ENCODE peak calls at places on chromosome 7, in ten cellular contexts. L is breast epithelium, E is HL-60, F is GM12891, X is Panc1, O is K562, P is sigmoid colon, G is spleen, I is GM12892, R is H1. N is an unnamed sample.

GRCh38 chr7:16603633-16604032 is 41.9 kb downstream of the ANKMY2 start:
- DNase-seq in R (no peak), G (no peak), P (no peak), X (no peak), O (no peak), I (no peak), L (no peak), E (no peak), F (no peak), N (no peak)

GRCh38 chr7:138000081-138000701 is 1.7 kb downstream of the CREB3L2 start:
- DNase-seq in P (peak; percentile 83), G (no peak), L (peak; percentile 33), X (no peak), E (peak; percentile 73), F (no peak), R (no peak), O (peak; percentile 87), I (no peak), N (no peak)

GRCh38 chr7:111853231-111853990 is 291.1 kb upstream of the IMMP2L start:
- DNase-seq in L (no peak), P (no peak), X (no peak), E (no peak), R (no peak), G (no peak), F (no peak), O (peak; percentile 18), I (no peak), N (no peak)

GRCh38 chr7:5428470-5429252 is 5.0 kb upstream of the TNRC18 start:
- DNase-seq in L (peak; percentile 66), G (peak; percentile 77), P (peak; percentile 95), I (no peak), E (peak; percentile 92), F (no peak), R (no peak), X (no peak), O (peak; percentile 85), N (no peak)

GRCh38 chr7:51356849-51357516 is 40.4 kb upstream of the COBL start:
- DNase-seq in I (no peak), E (no peak), P (no peak), O (no peak), G (no peak), F (no peak), L (no peak), R (no peak), X (no peak), N (no peak)

GRCh38 chr7:37352974-37353948 is 95.4 kb downstream of the ELMO1 start:
- DNase-seq in L (no peak), R (peak; percentile 17), X (peak; percentile 28), O (no peak), P (no peak), I (no peak), F (no peak), E (peak; percentile 65), G (peak; percentile 87), N (no peak)

GRCh38 chr7:20786421-20786778 is 286 bp downstream of the SP8 start:
- DNase-seq in F (no peak), R (no peak), E (no peak), X (no peak), G (no peak), I (no peak), P (no peak), O (no peak), L (no peak), N (no peak)

GRCh38 chr7:85290252-85290651 is 103.4 kb upstream of the SEMA3D start:
- DNase-seq in F (no peak), E (no peak), O (no peak), L (no peak), I (no peak), G (no peak), R (no peak), P (no peak), X (no peak), N (no peak)

GRCh38 chr7:51139796-51140195 is 176.8 kb downstream of the COBL start:
- DNase-seq in G (no peak), I (no peak), F (no peak), L (no peak), P (no peak), E (no peak), R (no peak), X (no peak), O (no peak), N (no peak)

GRCh38 chr7:91128574-91129348 is 135.5 kb upstream of the FZD1 start:
- DNase-seq in O (no peak), G (no peak), X (no peak), F (no peak), L (no peak), I (no peak), P (no peak), E (no peak), R (no peak), N (no peak)

GRCh38 chr7:1611708-1612241 is 41.9 kb upstream of the PSMG3 start:
- DNase-seq in X (no peak), F (no peak), R (no peak), P (no peak), I (no peak), E (no peak), L (no peak), G (no peak), O (no peak), N (no peak)

GRCh38 chr7:94239661-94240234 is 154.9 kb upstream of the COL1A2 start:
- DNase-seq in X (no peak), R (no peak), F (no peak), E (peak; percentile 4), L (no peak), G (no peak), O (no peak), I (no peak), P (no peak), N (no peak)

GRCh38 chr7:2281556-2281955 is 32.7 kb downstream of the SNX8 start:
- DNase-seq in P (peak; percentile 74), R (no peak), E (no peak), L (no peak), X (no peak), F (no peak), I (no peak), O (peak; percentile 19), G (no peak), N (no peak)

GRCh38 chr7:29684787-29685650 is 121.3 kb upstream of the WIPF3 start:
- DNase-seq in E (peak; percentile 67), P (peak; percentile 88), I (peak; percentile 22), R (peak; percentile 13), L (peak; percentile 45), F (peak; percentile 20), G (peak; percentile 92), O (peak; percentile 79), X (no peak), N (no peak)
- TF ChIP-seq POLR2AphosphoS5 in E (no peak), P (no peak), I (no peak), R (no peak), L (no peak), F (no peak), G (peak; percentile 63), O (no peak), X (no peak), N (no peak)

GRCh38 chr7:47202146-47202768 is 379.7 kb downstream of the TNS3 start:
- DNase-seq in F (no peak), P (no peak), X (no peak), G (no peak), L (peak; percentile 35), R (no peak), E (no peak), I (no peak), O (no peak), N (no peak)
- TF ChIP-seq POLR2AphosphoS5 in F (no peak), P (no peak), X (no peak), G (no peak), L (no peak), R (no peak), E (no peak), I (no peak), O (no peak), N (no peak)

GRCh38 chr7:67564978-67565377 is 568.3 kb downstream of the TYW1 start:
- DNase-seq in L (no peak), I (no peak), O (no peak), X (no peak), E (no peak), F (no peak), G (no peak), R (no peak), P (peak; percentile 77), N (no peak)
- TF ChIP-seq POLR2AphosphoS5 in L (no peak), I (no peak), O (no peak), X (no peak), E (no peak), F (no peak), G (no peak), R (no peak), P (peak; percentile 92), N (no peak)

DNA sequence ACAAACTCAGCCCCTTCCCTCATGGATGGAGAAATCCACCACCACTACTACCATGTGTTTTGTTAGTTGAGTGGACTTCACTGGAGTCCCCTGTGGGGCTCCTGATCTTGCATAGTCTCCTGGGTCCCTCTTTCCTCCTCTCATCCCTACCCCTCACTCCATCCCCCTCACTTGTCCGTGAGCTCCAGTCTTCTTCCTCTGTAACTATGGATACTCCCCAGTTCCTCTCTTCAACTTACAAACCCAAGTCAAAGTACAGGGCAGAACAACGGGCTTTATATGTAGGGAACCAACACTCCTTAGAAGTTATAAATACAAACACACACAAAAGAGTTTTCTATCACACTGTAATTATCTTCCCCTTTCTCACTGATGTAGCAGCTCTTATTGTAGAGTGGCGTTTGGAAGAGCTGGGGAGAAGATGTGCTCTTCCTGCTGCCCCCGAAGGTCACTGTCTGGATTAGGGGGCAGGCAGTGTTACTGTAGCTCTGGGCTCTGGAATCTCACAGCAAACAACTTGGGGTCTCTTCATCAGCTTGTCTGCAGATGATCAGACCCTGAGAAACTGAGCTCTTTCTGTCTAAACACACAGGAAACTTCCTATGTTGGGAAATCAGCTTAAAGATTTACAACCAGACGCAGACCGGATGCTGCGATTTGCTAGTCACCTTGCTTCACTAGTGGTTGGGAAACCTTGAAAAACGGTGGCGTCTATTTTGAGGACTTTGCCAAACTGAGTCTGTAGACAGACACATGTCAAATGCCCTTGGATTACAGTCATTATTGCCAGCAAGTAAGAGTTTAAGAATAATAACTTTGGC is 13.6 kb downstream of the SNX10 start:
- DNase-seq in F (no peak), R (no peak), I (no peak), L (no peak), O (no peak), E (peak; percentile 94), P (no peak), G (peak; percentile 83), X (no peak), N (no peak)
- TF ChIP-seq POLR2AphosphoS5 in F (no peak), R (no peak), I (no peak), L (no peak), O (no peak), E (peak; percentile 69), P (no peak), G (no peak), X (no peak), N (no peak)

GRCh38 chr7:36045275-36045674 is 107.8 kb upstream of the EEPD1 start:
- DNase-seq in R (no peak), P (no peak), G (no peak), O (no peak), L (no peak), F (no peak), E (no peak), I (no peak), X (no peak), N (no peak)
- TF ChIP-seq POLR2AphosphoS5 in R (no peak), P (no peak), G (no peak), O (no peak), L (no peak), F (no peak), E (no peak), I (no peak), X (no peak), N (peak; percentile 83)